ENCODE peak calls at places on chromosomes 16 and 17, in six cellular contexts. Y is HFFc6, Z is AG10803, A is activated B cell treated with CpG ODN at 0.5 μM for 24 hours, C is H9, J is thoracic aorta. W is an unnamed sample.

GRCh38 chr16:440627-441026 is 15.2 kb downstream of the RAB11FIP3 start:
- DNase-seq in Z (no peak), A (no peak), C (no peak), Y (no peak), J (no peak), W (no peak)

GRCh38 chr16:84585886-84586285 is 32.0 kb downstream of the COTL1 start:
- DNase-seq in J (no peak), A (no peak), C (peak), Z (no peak), Y (no peak), W (no peak)

GRCh38 chr17:40460585-40460975 is 17.3 kb downstream of the IGFBP4 start:
- DNase-seq in Z (no peak), A (no peak), J (no peak), C (no peak), Y (no peak), W (no peak)

GRCh38 chr16:83473109-83473508 is 334.7 kb upstream of the HSBP1 start:
- DNase-seq in Z (peak), Y (no peak), J (no peak), C (peak), A (no peak), W (no peak)

GRCh38 chr17:39209317-39210092 is 9.4 kb downstream of the RPL19 start:
- DNase-seq in C (peak), Y (peak), A (peak), J (peak), Z (peak), W (no peak)

GRCh38 chr17:68382582-68383085 is 74.7 kb downstream of the WIPI1 start:
- DNase-seq in A (no peak), Z (peak), C (peak), J (no peak), Y (no peak), W (no peak)

GRCh38 chr17:35341465-35341992 is 31.9 kb downstream of the SLFN11 start:
- DNase-seq in A (peak), Z (no peak), J (no peak), Y (no peak), C (no peak), W (no peak)

GRCh38 chr17:5585814-5586558 is 1.7 kb upstream of the NLRP1 start:
- DNase-seq in J (no peak), C (no peak), Y (no peak), Z (peak), A (no peak), W (no peak)

GRCh38 chr16:53922805-53923645 is 219.1 kb downstream of the FTO start:
- DNase-seq in Z (no peak), C (no peak), J (no peak), Y (no peak), A (no peak), W (no peak)

GRCh38 chr17:1087381-1088241 is 90.7 kb downstream of the TIMM22 start:
- DNase-seq in C (peak), Y (no peak), A (no peak), Z (peak), J (peak), W (no peak)

GRCh38 chr17:2755941-2756724 is 6.7 kb upstream of the CCDC92B start:
- DNase-seq in Z (no peak), J (no peak), Y (no peak), A (no peak), C (peak), W (no peak)

GRCh38 chr16:70590722-70591438 is 55.5 kb upstream of the IL34 start:
- DNase-seq in J (no peak), C (no peak), Y (no peak), A (no peak), Z (no peak), W (no peak)

GRCh38 chr16:54160939-54161897 is 125.4 kb downstream of the IRX3 start:
- DNase-seq in Z (no peak), A (no peak), Y (no peak), J (no peak), C (no peak), W (no peak)

GRCh38 chr17:68733241-68734176 is 132.3 kb upstream of the FAM20A start:
- DNase-seq in Z (peak), Y (no peak), A (no peak), J (no peak), C (peak), W (no peak)

GRCh38 chr17:41771389-41772206 is 14.9 kb downstream of the JUP start:
- DNase-seq in J (no peak), A (no peak), Z (no peak), Y (no peak), C (no peak), W (no peak)

GRCh38 chr16:19810817-19811731 is 73.6 kb downstream of the GPRC5B start:
- DNase-seq in J (no peak), Y (peak), A (no peak), Z (peak), C (no peak), W (no peak)

GRCh38 chr16:58498341-58499091 is 1.4 kb upstream of the NDRG4 start:
- DNase-seq in J (no peak), Y (no peak), A (no peak), C (no peak), Z (no peak), W (no peak)

GRCh38 chr17:80877095-80877828 is 114.4 kb upstream of the CHMP6 start:
- DNase-seq in Z (no peak), Y (no peak), C (no peak), J (no peak), A (peak), W (no peak)

GRCh38 chr17:54901230-54901847 is 687 bp downstream of the TOM1L1 start:
- DNase-seq in Z (peak), C (peak), A (no peak), Y (peak), J (no peak), W (no peak)

GRCh38 chr16:90019543-90020259 is 445 bp upstream of the DBNDD1 start:
- DNase-seq in C (peak), Z (peak), J (no peak), Y (peak), A (peak), W (no peak)

GRCh38 chr16:19136549-19137196 is 22.9 kb downstream of the ITPRIPL2 start:
- DNase-seq in A (no peak), Y (no peak), J (no peak), Z (peak), C (no peak), W (no peak)

GRCh38 chr17:4498461-4499397 is at the start of gene SPNS2:
- DNase-seq in C (peak), Y (no peak), Z (peak), A (peak), J (no peak), W (no peak)

GRCh38 chr16:50653633-50654524 is 27.2 kb downstream of the SNX20 start:
- DNase-seq in J (no peak), Y (no peak), A (no peak), C (no peak), Z (no peak), W (no peak)
- TF ChIP-seq CTCF in J (no peak), Y (no peak), A (no peak), C (no peak), Z (no peak), W (no peak)

GRCh38 chr17:18087610-18088491 is at the start of gene DRG2:
- DNase-seq in A (peak), Z (peak), J (peak), C (peak), Y (peak), W (peak)
- TF ChIP-seq CTCF in A (no peak), Z (no peak), J (no peak), C (no peak), Y (peak), W (peak)

DNA sequence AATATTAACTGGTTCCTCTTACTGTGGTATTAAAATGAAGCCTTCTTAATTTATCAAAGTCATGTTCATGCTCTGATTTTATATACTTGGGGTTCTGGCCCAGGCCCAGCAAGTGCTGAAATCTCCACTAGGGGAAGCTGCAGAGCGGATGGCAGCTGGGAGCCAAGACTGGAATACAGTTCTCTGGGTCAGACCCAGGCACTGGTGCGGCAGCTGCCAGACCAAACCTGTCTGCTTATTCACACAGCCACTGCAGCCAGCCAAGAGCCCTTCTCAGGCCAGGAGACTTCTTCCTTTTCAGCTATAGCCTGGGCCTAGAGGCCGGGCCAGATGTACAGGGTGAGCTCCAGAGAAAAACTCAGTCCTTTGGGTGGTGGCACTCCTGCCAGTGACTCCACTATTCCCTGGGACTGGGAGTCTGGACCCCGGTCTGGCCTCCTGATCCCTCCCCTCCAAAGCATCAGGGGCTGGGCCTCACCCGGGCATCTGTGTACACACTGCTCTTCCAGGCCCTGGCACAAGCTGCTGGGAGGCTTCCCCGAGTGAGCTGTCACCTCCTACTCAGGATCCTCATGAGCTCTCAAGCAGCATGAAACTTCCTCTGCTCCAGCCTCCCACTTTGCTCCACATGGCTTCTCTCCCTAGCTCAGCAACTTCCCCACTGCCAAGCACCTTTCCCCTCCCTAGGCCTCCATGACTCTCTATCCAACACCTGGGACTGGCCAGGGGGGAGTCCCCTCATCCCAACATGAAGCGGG is 24.4 kb downstream of the ATP6V0D1 start:
- DNase-seq in Z (peak), A (no peak), J (peak), C (no peak), Y (peak), W (no peak)
- TF ChIP-seq CTCF in Z (peak), A (no peak), J (peak), C (peak), Y (peak), W (no peak)

DNA sequence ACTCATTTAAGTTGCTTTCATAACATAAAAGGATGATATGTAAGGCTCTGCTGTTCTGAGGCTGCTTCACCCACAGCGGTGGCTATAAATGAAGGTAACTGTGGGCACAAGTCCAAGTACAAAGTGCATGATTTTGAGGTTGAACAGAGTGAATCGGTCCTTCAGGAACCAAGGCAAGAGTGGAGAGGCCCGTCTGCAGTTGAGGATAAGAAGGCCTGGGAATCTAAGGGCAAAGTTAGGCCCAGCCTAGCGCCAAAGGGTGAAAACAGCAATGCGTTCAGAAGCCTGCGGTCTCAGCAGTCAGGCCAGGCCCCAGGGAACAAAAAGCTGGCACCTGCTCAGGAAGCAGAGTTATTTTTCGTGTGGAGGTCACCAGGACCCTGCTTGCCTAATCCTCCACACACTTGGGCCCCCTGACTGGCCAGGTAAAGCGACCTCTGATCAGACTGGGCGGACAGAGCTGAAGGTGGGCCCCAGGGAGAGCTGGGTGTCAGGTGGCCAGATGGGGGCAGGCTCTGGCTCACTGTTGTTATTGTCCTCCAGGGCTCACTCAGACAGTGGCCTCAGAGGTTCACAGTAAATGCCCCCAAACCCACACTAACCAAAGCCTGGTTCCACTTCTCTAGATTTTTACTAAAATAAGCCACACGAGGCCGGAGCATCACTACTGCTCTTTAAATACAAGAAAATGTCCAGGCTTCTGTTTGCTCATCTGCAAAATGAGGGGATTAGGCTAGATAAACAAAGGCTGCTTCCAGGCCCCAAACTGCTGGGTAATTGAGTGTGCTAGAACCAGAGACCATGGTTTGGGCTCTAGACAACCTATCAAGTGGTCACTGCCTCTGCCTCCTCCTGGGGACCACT is 46.4 kb downstream of the TEX2 start:
- DNase-seq in C (peak), J (no peak), A (peak), Z (no peak), Y (peak), W (no peak)
- TF ChIP-seq CTCF in C (peak), J (no peak), A (no peak), Z (no peak), Y (peak), W (no peak)

GRCh38 chr16:13552062-13552959 is 367.6 kb upstream of the ERCC4 start:
- DNase-seq in C (no peak), Y (no peak), Z (no peak), A (no peak), J (no peak), W (no peak)
- TF ChIP-seq CTCF in C (peak), Y (no peak), Z (no peak), A (no peak), J (no peak), W (no peak)

DNA sequence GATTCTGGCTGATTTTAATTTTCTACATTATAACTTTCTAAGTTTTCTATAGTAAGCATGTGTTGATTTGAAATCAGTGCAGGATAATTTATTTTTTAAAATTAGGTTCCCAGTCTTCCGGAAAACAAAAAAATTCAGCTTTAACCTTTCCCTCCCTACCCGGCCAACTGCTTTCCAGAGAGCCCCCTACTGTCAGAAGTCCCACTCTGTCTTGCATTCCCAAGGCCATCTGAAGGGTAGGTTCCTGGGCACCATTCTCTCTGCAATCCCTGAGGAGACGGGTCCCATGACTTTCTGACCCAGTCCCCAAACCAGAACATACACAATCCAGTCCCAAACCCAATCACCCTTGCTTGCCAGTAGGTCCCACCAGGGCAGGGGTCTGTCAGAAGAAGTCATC is 200.3 kb downstream of the CYLD start:
- DNase-seq in A (no peak), J (no peak), C (peak), Y (no peak), Z (no peak), W (no peak)
- TF ChIP-seq CTCF in A (no peak), J (no peak), C (peak), Y (no peak), Z (no peak), W (no peak)

GRCh38 chr17:30155389-30155788 is 38.8 kb downstream of the NSRP1 start:
- DNase-seq in J (no peak), Y (no peak), A (no peak), C (no peak), Z (no peak), W (no peak)

GRCh38 chr17:30148376-30148775 is 31.8 kb downstream of the NSRP1 start:
- DNase-seq in A (no peak), Z (no peak), C (no peak), Y (no peak), J (no peak), W (no peak)

GRCh38 chr17:30153463-30153862 is 36.8 kb downstream of the NSRP1 start:
- DNase-seq in C (no peak), J (no peak), A (no peak), Y (no peak), Z (no peak), W (no peak)

GRCh38 chr17:30151471-30151870 is 34.9 kb downstream of the NSRP1 start:
- DNase-seq in J (no peak), C (no peak), Y (no peak), Z (no peak), A (no peak), W (no peak)
- TF ChIP-seq CTCF in J (no peak), C (no peak), Y (no peak), Z (no peak), A (no peak), W (no peak)

DNA sequence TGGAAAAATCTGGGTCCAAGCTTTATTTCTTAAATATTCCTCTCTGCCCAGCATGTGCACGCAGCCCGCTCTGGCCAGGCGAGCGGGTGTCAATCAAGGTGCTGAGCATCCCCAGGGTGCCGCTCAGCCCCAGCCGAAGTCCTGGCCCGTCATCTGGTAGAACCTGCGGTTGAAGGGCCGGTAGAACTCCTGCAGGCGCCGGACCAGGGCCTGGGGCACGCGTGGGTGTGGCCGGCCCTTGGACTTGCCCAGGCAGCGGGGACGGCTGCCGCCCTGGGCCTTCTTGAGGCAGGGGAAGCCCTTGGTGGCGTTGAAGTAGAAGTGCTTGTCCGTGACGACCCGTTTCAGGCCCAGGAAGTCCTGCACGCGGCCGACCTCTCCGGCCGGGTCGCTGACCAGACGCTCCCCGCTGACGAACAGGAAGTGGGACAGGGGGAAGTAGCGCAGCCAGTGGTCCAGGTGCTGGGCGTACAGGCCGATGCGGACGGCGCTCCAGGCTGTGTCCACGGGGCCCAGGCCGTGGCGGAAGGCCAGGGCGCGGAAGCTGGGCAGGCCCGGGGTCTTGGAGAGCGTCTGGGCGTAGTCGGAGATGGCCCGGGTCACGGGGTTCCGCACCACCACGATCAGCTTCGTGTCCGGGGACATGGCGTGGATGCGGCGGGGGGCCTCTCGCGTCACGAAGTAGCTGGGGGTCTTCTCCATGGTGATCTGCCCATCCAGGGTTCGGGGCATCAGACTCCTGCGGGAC is 6.6 kb downstream of the HS3ST6 start:
- DNase-seq in Z (no peak), J (no peak), A (no peak), C (peak), Y (no peak), W (no peak)
- TF ChIP-seq CTCF in Z (no peak), J (no peak), A (no peak), C (no peak), Y (no peak), W (no peak)

GRCh38 chr17:57889252-57889651 is 39.4 kb upstream of the MRPS23 start:
- DNase-seq in Z (no peak), J (no peak), C (no peak), A (no peak), Y (no peak), W (no peak)

GRCh38 chr17:57888311-57889216 is 38.7 kb upstream of the MRPS23 start:
- DNase-seq in C (no peak), A (no peak), Z (no peak), Y (no peak), J (no peak), W (no peak)

GRCh38 chr17:57892146-57892819 is 42.4 kb upstream of the MRPS23 start:
- DNase-seq in A (peak), Z (peak), J (no peak), C (peak), Y (peak), W (peak)

GRCh38 chr17:57890857-57891232 is 41.0 kb upstream of the MRPS23 start:
- DNase-seq in Y (no peak), C (no peak), J (no peak), A (no peak), Z (no peak), W (no peak)

DNA sequence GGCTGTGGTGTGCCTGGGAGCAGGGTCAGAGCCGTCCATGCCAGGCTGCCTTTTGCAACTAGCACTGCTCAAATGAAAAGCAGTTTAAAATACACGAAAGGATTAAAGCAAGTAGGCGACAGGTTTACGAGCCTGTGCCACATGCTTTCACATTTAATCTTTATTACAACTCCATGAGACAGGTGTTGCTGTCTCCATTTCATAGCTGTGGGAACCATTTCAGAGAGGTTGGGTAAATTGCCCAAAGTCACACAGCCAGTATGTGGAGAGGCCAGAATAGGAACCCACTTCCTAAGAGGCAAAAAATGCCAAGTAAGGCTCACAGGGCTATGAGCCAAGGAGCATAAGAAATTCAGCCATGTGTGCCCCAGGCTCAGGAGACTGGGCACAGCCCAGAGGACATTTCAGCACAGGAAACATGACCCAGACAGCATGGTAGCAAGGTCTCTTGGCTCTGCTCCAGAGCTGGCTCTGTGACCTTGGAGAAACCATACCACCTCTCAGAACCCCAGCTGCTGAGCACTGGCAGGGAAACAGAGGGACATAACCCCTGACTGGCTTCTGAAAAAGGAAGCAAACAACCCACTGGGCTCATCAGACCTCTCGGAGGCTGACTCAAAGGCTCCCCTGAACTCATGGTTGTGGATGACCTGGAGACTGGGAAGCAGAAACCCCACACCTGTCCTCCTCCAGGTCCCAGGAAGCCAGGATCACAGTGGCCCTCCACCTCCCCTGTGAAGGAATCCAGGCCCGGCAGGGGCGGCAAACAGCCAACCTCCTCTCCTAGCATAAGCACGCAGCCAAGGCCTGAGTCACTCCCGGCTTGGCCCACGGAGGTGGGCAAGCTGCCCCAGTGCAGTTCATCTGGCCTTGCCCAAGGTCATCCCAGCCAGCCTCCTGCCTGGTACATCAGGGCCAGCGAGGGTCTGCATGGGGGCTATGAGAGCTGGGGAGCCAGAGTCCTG is 40.3 kb upstream of the MRPS23 start:
- DNase-seq in Y (peak), J (peak), C (no peak), A (no peak), Z (peak), W (no peak)
- TF ChIP-seq CTCF in Y (peak), J (no peak), C (no peak), A (no peak), Z (peak), W (no peak)

W was measured in esophagus squamous epithelium.